ENCODE peak calls at places on chromosomes 4 and X, in four cellular contexts. One of them, this sample, is unnamed.

GRCh38 chr4:61666248-61666647 is 466.1 kb downstream of the ADGRL3 start:
- DNase-seq in cardiac fibroblast: no peak
- DNase-seq in mammary epithelial cell: no peak
- DNase-seq in choroid plexus epithelial cell: peak; percentile 5
- DNase-seq in this sample: no peak

GRCh38 chr4:139986621-139987510 is 167.1 kb downstream of the MAML3 start:
- DNase-seq in cardiac fibroblast: peak; percentile 63
- DNase-seq in mammary epithelial cell: no peak
- DNase-seq in choroid plexus epithelial cell: peak; percentile 13
- DNase-seq in this sample: no peak

GRCh38 chr4:69708211-69708610 is 52.2 kb downstream of the SULT1B1 start:
- DNase-seq in cardiac fibroblast: peak; percentile 72
- DNase-seq in mammary epithelial cell: no peak
- DNase-seq in choroid plexus epithelial cell: peak; percentile 65
- DNase-seq in this sample: no peak

GRCh38 chr4:1196421-1197183 is 24.2 kb upstream of the SPON2 start:
- DNase-seq in cardiac fibroblast: no peak
- DNase-seq in mammary epithelial cell: no peak
- DNase-seq in choroid plexus epithelial cell: no peak
- DNase-seq in this sample: no peak

GRCh38 chrX:28659269-28659668 is 72.0 kb downstream of the IL1RAPL1 start:
- DNase-seq in cardiac fibroblast: no peak
- DNase-seq in mammary epithelial cell: no peak
- DNase-seq in choroid plexus epithelial cell: no peak
- DNase-seq in this sample: no peak

GRCh38 chr4:165325732-165326512 is 1.5 kb upstream of the MSMO1 start:
- DNase-seq in cardiac fibroblast: peak; percentile 84
- DNase-seq in mammary epithelial cell: peak; percentile 88
- DNase-seq in choroid plexus epithelial cell: peak; percentile 89
- DNase-seq in this sample: peak; percentile 39

GRCh38 chrX:153820601-153821000 is 9.7 kb downstream of the PDZD4 start:
- DNase-seq in cardiac fibroblast: no peak
- DNase-seq in mammary epithelial cell: no peak
- DNase-seq in choroid plexus epithelial cell: no peak
- DNase-seq in this sample: no peak

GRCh38 chr4:89283226-89283974 is 24.2 kb downstream of the GPRIN3 start:
- DNase-seq in cardiac fibroblast: peak; percentile 65
- DNase-seq in mammary epithelial cell: peak; percentile 61
- DNase-seq in choroid plexus epithelial cell: peak; percentile 49
- DNase-seq in this sample: no peak

GRCh38 chr4:83552085-83552484 is 16.2 kb downstream of the GPAT3 start:
- DNase-seq in cardiac fibroblast: peak; percentile 77
- DNase-seq in mammary epithelial cell: peak; percentile 93
- DNase-seq in choroid plexus epithelial cell: no peak
- DNase-seq in this sample: peak; percentile 39

GRCh38 chr4:167715176-167715575 is 377.2 kb upstream of the ANXA10 start:
- DNase-seq in cardiac fibroblast: peak; percentile 37
- DNase-seq in mammary epithelial cell: no peak
- DNase-seq in choroid plexus epithelial cell: peak; percentile 37
- DNase-seq in this sample: no peak

GRCh38 chr4:173415885-173416658 is 17.2 kb upstream of the SCRG1 start:
- DNase-seq in cardiac fibroblast: peak; percentile 30
- DNase-seq in mammary epithelial cell: peak; percentile 87
- DNase-seq in choroid plexus epithelial cell: no peak
- DNase-seq in this sample: no peak

GRCh38 chrX:2632533-2633504 is 58.3 kb upstream of the CD99 start:
- DNase-seq in cardiac fibroblast: peak; percentile 29
- DNase-seq in mammary epithelial cell: no peak
- DNase-seq in choroid plexus epithelial cell: no peak
- DNase-seq in this sample: no peak

GRCh38 chr4:105240037-105240436 is 93.4 kb downstream of the TET2 start:
- DNase-seq in cardiac fibroblast: no peak
- DNase-seq in mammary epithelial cell: no peak
- DNase-seq in choroid plexus epithelial cell: no peak
- DNase-seq in this sample: no peak

GRCh38 chrX:49177338-49177833 is 5.7 kb downstream of the PLP2 start:
- DNase-seq in cardiac fibroblast: no peak
- DNase-seq in mammary epithelial cell: peak; percentile 46
- DNase-seq in choroid plexus epithelial cell: no peak
- DNase-seq in this sample: no peak

GRCh38 chr4:117429061-117429460 is 343.7 kb upstream of the TRAM1L1 start:
- DNase-seq in cardiac fibroblast: no peak
- DNase-seq in mammary epithelial cell: no peak
- DNase-seq in choroid plexus epithelial cell: no peak
- DNase-seq in this sample: no peak

GRCh38 chrX:54482839-54483593 is 13.0 kb downstream of the FGD1 start:
- DNase-seq in cardiac fibroblast: no peak
- DNase-seq in mammary epithelial cell: no peak
- DNase-seq in choroid plexus epithelial cell: no peak
- DNase-seq in this sample: no peak

GRCh38 chrX:120310861-120311631 is at the start of gene TMEM255A:
- DNase-seq in cardiac fibroblast: no peak
- DNase-seq in mammary epithelial cell: no peak
- DNase-seq in choroid plexus epithelial cell: no peak
- DNase-seq in this sample: no peak

GRCh38 chr4:142713282-142714030 is 132.6 kb downstream of the INPP4B start:
- DNase-seq in cardiac fibroblast: no peak
- DNase-seq in mammary epithelial cell: no peak
- DNase-seq in choroid plexus epithelial cell: no peak
- DNase-seq in this sample: no peak

GRCh38 chr4:88866862-88867550 is 169.4 kb upstream of the NAP1L5 start:
- DNase-seq in cardiac fibroblast: peak; percentile 83
- DNase-seq in mammary epithelial cell: peak; percentile 80
- DNase-seq in choroid plexus epithelial cell: peak; percentile 43
- DNase-seq in this sample: no peak

GRCh38 chrX:54248309-54248708 is 65.3 kb upstream of the FAM120C start:
- DNase-seq in cardiac fibroblast: peak; percentile 48
- DNase-seq in mammary epithelial cell: peak; percentile 28
- DNase-seq in choroid plexus epithelial cell: peak; percentile 48
- DNase-seq in this sample: no peak

GRCh38 chrX:110173192-110174175 is 144.4 kb downstream of the AMMECR1 start:
- DNase-seq in cardiac fibroblast: peak; percentile 73
- DNase-seq in mammary epithelial cell: peak; percentile 68
- DNase-seq in choroid plexus epithelial cell: peak; percentile 26
- DNase-seq in this sample: no peak

GRCh38 chrX:154317391-154318000 is 21.9 kb downstream of the TKTL1 start:
- DNase-seq in cardiac fibroblast: peak; percentile 33
- DNase-seq in mammary epithelial cell: peak; percentile 2
- DNase-seq in choroid plexus epithelial cell: peak; percentile 28
- DNase-seq in this sample: no peak

GRCh38 chr4:74390677-74391076 is 25.7 kb downstream of the EREG start:
- DNase-seq in cardiac fibroblast: no peak
- DNase-seq in mammary epithelial cell: no peak
- DNase-seq in choroid plexus epithelial cell: no peak
- DNase-seq in this sample: no peak

GRCh38 chrX:18887177-18887820 is 96.6 kb downstream of the PHKA2 start:
- DNase-seq in cardiac fibroblast: no peak
- DNase-seq in mammary epithelial cell: no peak
- DNase-seq in choroid plexus epithelial cell: no peak
- DNase-seq in this sample: no peak

GRCh38 chr4:179536694-179537093 is 2094.5 kb upstream of the AGA start:
- DNase-seq in cardiac fibroblast: no peak
- DNase-seq in mammary epithelial cell: no peak
- DNase-seq in choroid plexus epithelial cell: no peak
- DNase-seq in this sample: no peak

DNA sequence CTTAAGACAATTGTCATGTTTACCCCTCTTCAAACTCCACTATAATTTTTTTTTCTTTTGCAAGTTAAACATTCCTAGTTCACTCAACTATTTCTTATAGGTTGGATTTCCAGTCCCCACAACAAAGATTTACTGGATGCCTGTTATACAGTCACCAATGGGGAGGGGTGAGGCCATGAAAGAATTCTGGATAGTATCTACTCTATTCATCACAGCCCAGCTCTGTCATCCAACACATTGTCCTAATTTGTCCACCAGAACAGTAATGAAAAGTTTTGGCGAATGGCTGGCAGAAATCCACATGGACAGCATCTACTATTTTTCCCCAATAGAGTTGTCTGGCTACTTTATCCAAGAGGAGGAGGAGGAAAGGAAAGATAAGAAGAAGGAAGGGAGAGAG is 192.7 kb upstream of the S100G start:
- DNase-seq in cardiac fibroblast: no peak
- DNase-seq in mammary epithelial cell: no peak
- DNase-seq in choroid plexus epithelial cell: no peak
- DNase-seq in this sample: no peak
- TF ChIP-seq CTCF in cardiac fibroblast: no peak
- TF ChIP-seq CTCF in mammary epithelial cell: no peak
- TF ChIP-seq CTCF in choroid plexus epithelial cell: no peak
- TF ChIP-seq CTCF in this sample: no peak

DNA sequence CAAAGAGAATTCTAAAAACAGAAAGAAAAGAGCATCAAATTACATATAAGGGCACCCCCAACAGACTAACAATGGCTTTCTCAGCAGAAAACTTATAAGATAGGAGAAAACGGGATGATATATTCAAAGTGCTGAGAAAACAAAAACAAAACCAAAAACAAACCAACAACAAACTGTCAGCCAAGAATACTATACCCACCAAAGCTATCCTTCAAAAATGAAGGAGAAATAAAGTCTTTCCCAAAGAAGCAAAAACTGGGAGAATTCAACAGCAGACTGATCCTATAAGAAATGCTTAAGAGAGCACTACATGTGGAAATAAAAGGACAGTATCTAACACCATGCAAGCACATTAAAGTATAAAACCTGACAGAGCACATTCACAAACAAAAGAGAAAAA is 168.6 kb downstream of the NEK1 start:
- DNase-seq in cardiac fibroblast: no peak
- DNase-seq in mammary epithelial cell: no peak
- DNase-seq in choroid plexus epithelial cell: no peak
- DNase-seq in this sample: no peak
- TF ChIP-seq CTCF in cardiac fibroblast: no peak
- TF ChIP-seq CTCF in mammary epithelial cell: no peak
- TF ChIP-seq CTCF in choroid plexus epithelial cell: no peak
- TF ChIP-seq CTCF in this sample: no peak

DNA sequence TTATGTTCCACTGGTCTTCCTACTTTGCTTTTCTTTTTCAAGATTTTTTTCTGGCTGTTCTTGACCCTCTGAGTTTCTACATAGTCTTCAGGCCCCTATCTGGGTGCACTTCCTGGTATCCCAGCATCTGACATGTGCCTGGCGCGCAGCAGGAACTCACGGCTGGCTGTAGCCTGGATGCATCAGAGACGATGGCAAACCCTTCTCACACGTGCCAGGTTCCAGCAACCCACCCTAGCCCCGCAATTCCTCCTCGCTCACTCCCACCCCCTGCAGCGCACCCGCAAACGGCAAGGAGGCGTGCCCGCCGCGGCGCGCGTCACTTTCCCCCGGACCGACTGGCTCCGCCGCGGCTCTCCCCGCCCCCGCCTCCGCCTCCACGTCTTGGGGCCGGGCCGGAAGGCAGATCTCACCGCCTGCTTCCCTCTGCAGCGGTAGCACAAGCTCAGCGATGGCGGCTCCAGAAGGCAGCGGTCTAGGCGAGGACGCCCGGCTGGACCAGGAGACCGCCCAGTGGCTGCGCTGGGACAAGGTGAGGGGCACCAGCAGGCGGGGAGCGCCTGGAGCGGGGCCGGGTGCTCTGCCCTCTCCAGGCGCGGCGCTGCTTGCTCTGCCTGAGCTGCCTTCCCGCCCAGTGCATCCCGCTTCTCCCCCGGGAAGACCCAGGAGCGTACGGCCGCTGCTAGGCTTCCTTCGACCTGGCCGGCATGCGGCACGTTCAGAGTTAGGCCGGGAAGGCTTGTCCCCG is at the start of gene PGM2:
- DNase-seq in cardiac fibroblast: peak; percentile 78
- DNase-seq in mammary epithelial cell: peak; percentile 83
- DNase-seq in choroid plexus epithelial cell: peak; percentile 90
- DNase-seq in this sample: peak; percentile 29
- TF ChIP-seq CTCF in cardiac fibroblast: no peak
- TF ChIP-seq CTCF in mammary epithelial cell: no peak
- TF ChIP-seq CTCF in choroid plexus epithelial cell: peak; percentile 2
- TF ChIP-seq CTCF in this sample: no peak

GRCh38 chr4:119284876-119285611 is 36.9 kb downstream of the FABP2 start:
- DNase-seq in cardiac fibroblast: peak; percentile 49
- DNase-seq in mammary epithelial cell: peak; percentile 22
- DNase-seq in choroid plexus epithelial cell: peak; percentile 66
- DNase-seq in this sample: no peak
- TF ChIP-seq CTCF in cardiac fibroblast: no peak
- TF ChIP-seq CTCF in mammary epithelial cell: no peak
- TF ChIP-seq CTCF in choroid plexus epithelial cell: no peak
- TF ChIP-seq CTCF in this sample: no peak

GRCh38 chr4:176896211-176896610 is 103.5 kb upstream of the VEGFC start:
- DNase-seq in cardiac fibroblast: no peak
- DNase-seq in mammary epithelial cell: no peak
- DNase-seq in choroid plexus epithelial cell: no peak
- DNase-seq in this sample: no peak
- TF ChIP-seq CTCF in cardiac fibroblast: no peak
- TF ChIP-seq CTCF in mammary epithelial cell: no peak
- TF ChIP-seq CTCF in choroid plexus epithelial cell: no peak
- TF ChIP-seq CTCF in this sample: no peak

GRCh38 chrX:9682456-9682855 is 83.2 kb downstream of the GPR143 start:
- DNase-seq in cardiac fibroblast: peak; percentile 31
- DNase-seq in mammary epithelial cell: no peak
- DNase-seq in choroid plexus epithelial cell: peak; percentile 72
- DNase-seq in this sample: no peak
- TF ChIP-seq CTCF in cardiac fibroblast: peak; percentile 8
- TF ChIP-seq CTCF in mammary epithelial cell: no peak
- TF ChIP-seq CTCF in choroid plexus epithelial cell: peak; percentile 63
- TF ChIP-seq CTCF in this sample: peak; percentile 17

GRCh38 chr4:26325191-26325590 is 4.4 kb downstream of the RBPJ start:
- DNase-seq in cardiac fibroblast: peak; percentile 72
- DNase-seq in mammary epithelial cell: peak; percentile 35
- DNase-seq in choroid plexus epithelial cell: peak; percentile 76
- DNase-seq in this sample: no peak
- TF ChIP-seq CTCF in cardiac fibroblast: peak; percentile 51
- TF ChIP-seq CTCF in mammary epithelial cell: no peak
- TF ChIP-seq CTCF in choroid plexus epithelial cell: peak; percentile 70
- TF ChIP-seq CTCF in this sample: peak; percentile 47

DNA sequence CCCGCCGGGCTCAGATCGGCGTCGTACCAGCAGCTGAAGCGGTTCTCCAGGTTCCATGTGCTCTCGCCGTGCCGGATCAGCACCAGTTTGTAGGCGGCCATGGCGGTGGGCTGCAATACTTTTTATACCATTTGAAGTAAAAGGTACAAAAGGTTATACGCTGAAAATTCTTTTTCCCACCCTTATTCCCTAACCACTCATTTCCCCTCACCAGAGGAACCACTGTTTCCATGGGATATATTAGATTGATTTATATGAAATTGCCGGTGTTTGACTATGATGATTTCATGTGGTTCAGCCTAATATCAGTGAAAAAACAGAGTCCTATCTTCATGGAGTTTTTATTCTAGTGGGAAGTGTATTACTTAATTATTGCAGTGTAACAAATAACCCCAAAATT is at the start of gene PGAM4:
- DNase-seq in cardiac fibroblast: no peak
- DNase-seq in mammary epithelial cell: no peak
- DNase-seq in choroid plexus epithelial cell: no peak
- DNase-seq in this sample: no peak
- TF ChIP-seq CTCF in cardiac fibroblast: no peak
- TF ChIP-seq CTCF in mammary epithelial cell: no peak
- TF ChIP-seq CTCF in choroid plexus epithelial cell: no peak
- TF ChIP-seq CTCF in this sample: no peak

This sample was measured in AG09319.